ENCODE peak calls at places on chromosomes 13 and 19, in seven cellular contexts. One of them, this sample, is unnamed.

GRCh38 chr19:2533072-2533425 is 57.1 kb downstream of the GADD45B start:
- DNase-seq in adrenal gland: no peak
- DNase-seq in uterus: no peak
- DNase-seq in sigmoid colon: no peak
- DNase-seq in NB4: no peak
- DNase-seq in transverse colon: no peak
- DNase-seq in IMR-90: no peak
- DNase-seq in this sample: no peak

GRCh38 chr13:36275190-36276002 is 22.2 kb downstream of the CCDC169 start:
- DNase-seq in adrenal gland: peak; percentile 35
- DNase-seq in uterus: no peak
- DNase-seq in sigmoid colon: no peak
- DNase-seq in NB4: peak; percentile 66
- DNase-seq in transverse colon: no peak
- DNase-seq in IMR-90: peak; percentile 72
- DNase-seq in this sample: no peak

GRCh38 chr19:29442094-29442493 is 83.7 kb upstream of the VSTM2B start:
- DNase-seq in adrenal gland: no peak
- DNase-seq in uterus: no peak
- DNase-seq in sigmoid colon: no peak
- DNase-seq in NB4: no peak
- DNase-seq in transverse colon: no peak
- DNase-seq in IMR-90: no peak
- DNase-seq in this sample: peak; percentile 15

GRCh38 chr13:92991687-92992086 is 234.9 kb upstream of the GPC6 start:
- DNase-seq in adrenal gland: no peak
- DNase-seq in uterus: no peak
- DNase-seq in sigmoid colon: no peak
- DNase-seq in NB4: no peak
- DNase-seq in transverse colon: no peak
- DNase-seq in IMR-90: peak; percentile 11
- DNase-seq in this sample: no peak

GRCh38 chr13:39490136-39490535 is 112.9 kb downstream of the LHFPL6 start:
- DNase-seq in adrenal gland: no peak
- DNase-seq in uterus: no peak
- DNase-seq in sigmoid colon: no peak
- DNase-seq in NB4: no peak
- DNase-seq in transverse colon: no peak
- DNase-seq in IMR-90: no peak
- DNase-seq in this sample: no peak

GRCh38 chr13:69565334-69565733 is 542.3 kb upstream of the ATXN8OS start:
- DNase-seq in adrenal gland: no peak
- DNase-seq in uterus: no peak
- DNase-seq in sigmoid colon: no peak
- DNase-seq in NB4: peak; percentile 63
- DNase-seq in transverse colon: peak; percentile 12
- DNase-seq in IMR-90: no peak
- DNase-seq in this sample: no peak

GRCh38 chr19:38434549-38435051 is 1.1 kb downstream of the RYR1 start:
- DNase-seq in adrenal gland: peak; percentile 36
- DNase-seq in uterus: no peak
- DNase-seq in sigmoid colon: no peak
- DNase-seq in NB4: no peak
- DNase-seq in transverse colon: peak; percentile 16
- DNase-seq in IMR-90: no peak
- DNase-seq in this sample: no peak

GRCh38 chr13:96403241-96403640 is 313.3 kb downstream of the HS6ST3 start:
- DNase-seq in adrenal gland: no peak
- DNase-seq in uterus: no peak
- DNase-seq in sigmoid colon: no peak
- DNase-seq in NB4: no peak
- DNase-seq in transverse colon: no peak
- DNase-seq in IMR-90: no peak
- DNase-seq in this sample: no peak

GRCh38 chr19:4295972-4296771 is 6.0 kb downstream of the TMIGD2 start:
- DNase-seq in adrenal gland: no peak
- DNase-seq in uterus: no peak
- DNase-seq in sigmoid colon: no peak
- DNase-seq in NB4: peak; percentile 16
- DNase-seq in transverse colon: peak; percentile 22
- DNase-seq in IMR-90: no peak
- DNase-seq in this sample: no peak

GRCh38 chr13:110648848-110649421 is 33.6 kb downstream of the NAXD start:
- DNase-seq in adrenal gland: peak; percentile 14
- DNase-seq in uterus: no peak
- DNase-seq in sigmoid colon: peak; percentile 47
- DNase-seq in NB4: no peak
- DNase-seq in transverse colon: no peak
- DNase-seq in IMR-90: no peak
- DNase-seq in this sample: no peak

GRCh38 chr19:53849237-53849676 is 18.4 kb upstream of the MYADM start:
- DNase-seq in adrenal gland: no peak
- DNase-seq in uterus: no peak
- DNase-seq in sigmoid colon: no peak
- DNase-seq in NB4: peak; percentile 55
- DNase-seq in transverse colon: no peak
- DNase-seq in IMR-90: peak; percentile 23
- DNase-seq in this sample: no peak

GRCh38 chr13:95749545-95749944 is 72.6 kb downstream of the DNAJC3 start:
- DNase-seq in adrenal gland: no peak
- DNase-seq in uterus: no peak
- DNase-seq in sigmoid colon: no peak
- DNase-seq in NB4: no peak
- DNase-seq in transverse colon: no peak
- DNase-seq in IMR-90: no peak
- DNase-seq in this sample: no peak

GRCh38 chr13:97113231-97114001 is 108.7 kb upstream of the MBNL2 start:
- DNase-seq in adrenal gland: peak; percentile 26
- DNase-seq in uterus: peak; percentile 37
- DNase-seq in sigmoid colon: no peak
- DNase-seq in NB4: no peak
- DNase-seq in transverse colon: no peak
- DNase-seq in IMR-90: no peak
- DNase-seq in this sample: no peak

GRCh38 chr13:27913116-27913515 is 6.7 kb upstream of the PDX1 start:
- DNase-seq in adrenal gland: no peak
- DNase-seq in uterus: no peak
- DNase-seq in sigmoid colon: no peak
- DNase-seq in NB4: no peak
- DNase-seq in transverse colon: no peak
- DNase-seq in IMR-90: no peak
- DNase-seq in this sample: no peak

GRCh38 chr19:45323671-45324081 is 1.0 kb upstream of the CKM start:
- DNase-seq in adrenal gland: no peak
- DNase-seq in uterus: no peak
- DNase-seq in sigmoid colon: peak; percentile 83
- DNase-seq in NB4: no peak
- DNase-seq in transverse colon: peak; percentile 14
- DNase-seq in IMR-90: no peak
- DNase-seq in this sample: no peak

GRCh38 chr19:34926685-34927375 is at the start of gene ZNF30:
- DNase-seq in adrenal gland: peak; percentile 88
- DNase-seq in uterus: peak; percentile 89
- DNase-seq in sigmoid colon: peak; percentile 95
- DNase-seq in NB4: peak; percentile 79
- DNase-seq in transverse colon: peak; percentile 92
- DNase-seq in IMR-90: peak; percentile 88
- DNase-seq in this sample: peak; percentile 95
- TF ChIP-seq CTCF in adrenal gland: no peak
- TF ChIP-seq CTCF in uterus: no peak
- TF ChIP-seq CTCF in sigmoid colon: no peak
- TF ChIP-seq CTCF in NB4: no peak
- TF ChIP-seq CTCF in transverse colon: no peak
- TF ChIP-seq CTCF in IMR-90: no peak
- TF ChIP-seq CTCF in this sample: no peak

GRCh38 chr19:11453468-11454341 is 18.3 kb downstream of the PRKCSH start:
- DNase-seq in adrenal gland: no peak
- DNase-seq in uterus: no peak
- DNase-seq in sigmoid colon: no peak
- DNase-seq in NB4: no peak
- DNase-seq in transverse colon: no peak
- DNase-seq in IMR-90: no peak
- DNase-seq in this sample: no peak
- TF ChIP-seq POLR2A in adrenal gland: no peak
- TF ChIP-seq POLR2A in uterus: no peak
- TF ChIP-seq POLR2A in sigmoid colon: no peak
- TF ChIP-seq POLR2A in NB4: no peak
- TF ChIP-seq POLR2A in transverse colon: no peak
- TF ChIP-seq POLR2A in IMR-90: no peak
- TF ChIP-seq POLR2A in this sample: no peak

GRCh38 chr19:56193981-56194380 is 3.6 kb downstream of the ZSCAN5B start:
- DNase-seq in adrenal gland: no peak
- DNase-seq in uterus: no peak
- DNase-seq in sigmoid colon: no peak
- DNase-seq in NB4: no peak
- DNase-seq in transverse colon: no peak
- DNase-seq in IMR-90: no peak
- DNase-seq in this sample: no peak
- TF ChIP-seq CTCF in adrenal gland: no peak
- TF ChIP-seq CTCF in uterus: no peak
- TF ChIP-seq CTCF in sigmoid colon: no peak
- TF ChIP-seq CTCF in NB4: no peak
- TF ChIP-seq CTCF in transverse colon: no peak
- TF ChIP-seq CTCF in IMR-90: no peak
- TF ChIP-seq CTCF in this sample: no peak

DNA sequence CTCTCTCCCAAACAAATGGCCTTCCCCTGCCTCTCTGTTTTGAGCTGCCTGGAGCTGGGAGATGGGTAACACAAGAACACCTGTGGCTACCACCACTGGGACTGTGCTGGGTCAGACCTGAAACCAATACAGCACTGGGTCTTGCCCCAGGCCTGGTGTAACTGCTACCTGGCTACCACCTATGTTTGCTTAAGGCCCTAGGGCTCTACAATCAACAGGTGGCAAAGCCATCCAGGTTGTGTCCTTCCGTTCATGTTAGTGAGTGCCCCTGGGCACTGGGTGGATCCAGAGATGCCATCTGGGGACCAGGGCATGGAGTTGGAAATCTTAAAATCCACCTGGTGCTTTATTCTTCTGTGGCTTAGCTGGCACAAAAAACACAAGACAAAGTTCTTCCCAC is 18.9 kb upstream of the LMO7 start:
- DNase-seq in adrenal gland: no peak
- DNase-seq in uterus: no peak
- DNase-seq in sigmoid colon: no peak
- DNase-seq in NB4: no peak
- DNase-seq in transverse colon: no peak
- DNase-seq in IMR-90: no peak
- DNase-seq in this sample: no peak
- TF ChIP-seq POLR2A in adrenal gland: no peak
- TF ChIP-seq POLR2A in uterus: no peak
- TF ChIP-seq POLR2A in sigmoid colon: no peak
- TF ChIP-seq POLR2A in NB4: no peak
- TF ChIP-seq POLR2A in transverse colon: no peak
- TF ChIP-seq POLR2A in IMR-90: no peak
- TF ChIP-seq POLR2A in this sample: no peak

GRCh38 chr13:48860369-48860768 is 115.3 kb upstream of the FNDC3A start:
- DNase-seq in adrenal gland: no peak
- DNase-seq in uterus: no peak
- DNase-seq in sigmoid colon: no peak
- DNase-seq in NB4: no peak
- DNase-seq in transverse colon: no peak
- DNase-seq in IMR-90: no peak
- DNase-seq in this sample: no peak
- TF ChIP-seq CTCF in adrenal gland: no peak
- TF ChIP-seq CTCF in uterus: no peak
- TF ChIP-seq CTCF in sigmoid colon: no peak
- TF ChIP-seq CTCF in NB4: no peak
- TF ChIP-seq CTCF in transverse colon: no peak
- TF ChIP-seq CTCF in IMR-90: no peak
- TF ChIP-seq CTCF in this sample: no peak

GRCh38 chr19:43533546-43534304 is 737 bp downstream of the ZNF575 start:
- DNase-seq in adrenal gland: peak; percentile 99
- DNase-seq in uterus: peak; percentile 99
- DNase-seq in sigmoid colon: peak; percentile 100
- DNase-seq in NB4: peak; percentile 97
- DNase-seq in transverse colon: peak; percentile 98
- DNase-seq in IMR-90: peak; percentile 99
- DNase-seq in this sample: peak; percentile 99

GRCh38 chr19:43534305-43534612 is 1.3 kb downstream of the ZNF575 start:
- DNase-seq in adrenal gland: no peak
- DNase-seq in uterus: no peak
- DNase-seq in sigmoid colon: no peak
- DNase-seq in NB4: no peak
- DNase-seq in transverse colon: no peak
- DNase-seq in IMR-90: no peak
- DNase-seq in this sample: no peak

GRCh38 chr19:43534811-43535761 is 2.1 kb downstream of the ZNF575 start:
- DNase-seq in adrenal gland: peak; percentile 74
- DNase-seq in uterus: peak; percentile 73
- DNase-seq in sigmoid colon: peak; percentile 87
- DNase-seq in NB4: peak; percentile 34
- DNase-seq in transverse colon: peak; percentile 64
- DNase-seq in IMR-90: peak; percentile 61
- DNase-seq in this sample: peak; percentile 67

GRCh38 chr19:43532571-43532961 is 422 bp upstream of the ZNF575 start:
- DNase-seq in adrenal gland: peak; percentile 49
- DNase-seq in uterus: peak; percentile 60
- DNase-seq in sigmoid colon: peak; percentile 80
- DNase-seq in NB4: no peak
- DNase-seq in transverse colon: peak; percentile 82
- DNase-seq in IMR-90: no peak
- DNase-seq in this sample: no peak

GRCh38 chr19:43532962-43533545 is at the start of gene ZNF575:
- DNase-seq in adrenal gland: peak; percentile 89
- DNase-seq in uterus: peak; percentile 88
- DNase-seq in sigmoid colon: peak; percentile 94
- DNase-seq in NB4: peak; percentile 93
- DNase-seq in transverse colon: peak; percentile 91
- DNase-seq in IMR-90: peak; percentile 95
- DNase-seq in this sample: peak; percentile 94
- TF ChIP-seq POLR2A in adrenal gland: no peak
- TF ChIP-seq POLR2A in uterus: no peak
- TF ChIP-seq POLR2A in sigmoid colon: no peak
- TF ChIP-seq POLR2A in NB4: no peak
- TF ChIP-seq POLR2A in transverse colon: no peak
- TF ChIP-seq POLR2A in IMR-90: no peak
- TF ChIP-seq POLR2A in this sample: peak; percentile 45

GRCh38 chr19:6717036-6717435 is 3.4 kb downstream of the C3 start:
- DNase-seq in adrenal gland: no peak
- DNase-seq in uterus: no peak
- DNase-seq in sigmoid colon: no peak
- DNase-seq in NB4: no peak
- DNase-seq in transverse colon: no peak
- DNase-seq in IMR-90: no peak
- DNase-seq in this sample: peak; percentile 39
- TF ChIP-seq CTCF in adrenal gland: no peak
- TF ChIP-seq CTCF in uterus: no peak
- TF ChIP-seq CTCF in sigmoid colon: no peak
- TF ChIP-seq CTCF in NB4: no peak
- TF ChIP-seq CTCF in transverse colon: no peak
- TF ChIP-seq CTCF in IMR-90: no peak
- TF ChIP-seq CTCF in this sample: no peak

GRCh38 chr19:21396893-21397572 is at the start of gene ZNF493:
- DNase-seq in adrenal gland: peak; percentile 94
- DNase-seq in uterus: peak; percentile 95
- DNase-seq in sigmoid colon: peak; percentile 97
- DNase-seq in NB4: peak; percentile 96
- DNase-seq in transverse colon: peak; percentile 94
- DNase-seq in IMR-90: peak; percentile 92
- DNase-seq in this sample: peak; percentile 95
- TF ChIP-seq POLR2A in adrenal gland: peak; percentile 74
- TF ChIP-seq POLR2A in uterus: peak; percentile 57
- TF ChIP-seq POLR2A in sigmoid colon: peak; percentile 70
- TF ChIP-seq POLR2A in NB4: peak; percentile 82
- TF ChIP-seq POLR2A in transverse colon: peak; percentile 76
- TF ChIP-seq POLR2A in IMR-90: peak; percentile 51
- TF ChIP-seq POLR2A in this sample: peak; percentile 63